ENCODE peak calls at places on chromosomes 6 and 20, in seven cellular contexts. One of them, this sample, is unnamed.

GRCh38 chr6:146295695-146296094 is 247.9 kb upstream of the RAB32 start:
- DNase-seq in globus pallidus: no peak
- DNase-seq in activated naive CD4-positive, alpha-beta T cell: no peak
- DNase-seq in GM23338: no peak
- DNase-seq in HFFc6: no peak
- DNase-seq in activated T-helper 1 cell treated with Interleukin-2 at 50 U/mL for 16 hours: no peak
- DNase-seq in activated effector memory CD4-positive, alpha-beta T cell treated with anti-CD3 and anti-CD28 coated beads, Interleukin-2, amount 50 U/mL, for 16 hours: no peak
- DNase-seq in this sample: no peak

GRCh38 chr20:444862-445426 is 17.4 kb downstream of the TBC1D20 start:
- DNase-seq in activated T-helper 1 cell treated with Interleukin-2 at 50 U/mL for 16 hours: no peak
- DNase-seq in globus pallidus: no peak
- DNase-seq in GM23338: no peak
- DNase-seq in activated naive CD4-positive, alpha-beta T cell: no peak
- DNase-seq in HFFc6: peak
- DNase-seq in activated effector memory CD4-positive, alpha-beta T cell treated with anti-CD3 and anti-CD28 coated beads, Interleukin-2, amount 50 U/mL, for 16 hours: no peak
- DNase-seq in this sample: no peak

GRCh38 chr6:445571-446417 is 54.2 kb downstream of the IRF4 start:
- DNase-seq in activated effector memory CD4-positive, alpha-beta T cell treated with anti-CD3 and anti-CD28 coated beads, Interleukin-2, amount 50 U/mL, for 16 hours: no peak
- DNase-seq in activated naive CD4-positive, alpha-beta T cell: no peak
- DNase-seq in globus pallidus: no peak
- DNase-seq in activated T-helper 1 cell treated with Interleukin-2 at 50 U/mL for 16 hours: no peak
- DNase-seq in HFFc6: no peak
- DNase-seq in GM23338: no peak
- DNase-seq in this sample: no peak

GRCh38 chr6:108952776-108953486 is 104.7 kb downstream of the ARMC2 start:
- DNase-seq in activated T-helper 1 cell treated with Interleukin-2 at 50 U/mL for 16 hours: no peak
- DNase-seq in GM23338: no peak
- DNase-seq in activated naive CD4-positive, alpha-beta T cell: no peak
- DNase-seq in HFFc6: no peak
- DNase-seq in activated effector memory CD4-positive, alpha-beta T cell treated with anti-CD3 and anti-CD28 coated beads, Interleukin-2, amount 50 U/mL, for 16 hours: no peak
- DNase-seq in globus pallidus: no peak
- DNase-seq in this sample: no peak

GRCh38 chr6:64034840-64035656 is 399.4 kb downstream of the PHF3 start:
- DNase-seq in globus pallidus: no peak
- DNase-seq in GM23338: no peak
- DNase-seq in HFFc6: no peak
- DNase-seq in activated T-helper 1 cell treated with Interleukin-2 at 50 U/mL for 16 hours: no peak
- DNase-seq in activated naive CD4-positive, alpha-beta T cell: no peak
- DNase-seq in activated effector memory CD4-positive, alpha-beta T cell treated with anti-CD3 and anti-CD28 coated beads, Interleukin-2, amount 50 U/mL, for 16 hours: no peak
- DNase-seq in this sample: no peak

GRCh38 chr6:126724821-126725220 is 384.9 kb downstream of the CENPW start:
- DNase-seq in GM23338: no peak
- DNase-seq in globus pallidus: no peak
- DNase-seq in HFFc6: no peak
- DNase-seq in activated naive CD4-positive, alpha-beta T cell: no peak
- DNase-seq in activated T-helper 1 cell treated with Interleukin-2 at 50 U/mL for 16 hours: no peak
- DNase-seq in activated effector memory CD4-positive, alpha-beta T cell treated with anti-CD3 and anti-CD28 coated beads, Interleukin-2, amount 50 U/mL, for 16 hours: no peak
- DNase-seq in this sample: no peak

GRCh38 chr20:1877604-1878195 is 17.5 kb upstream of the SIRPA start:
- DNase-seq in activated T-helper 1 cell treated with Interleukin-2 at 50 U/mL for 16 hours: no peak
- DNase-seq in activated naive CD4-positive, alpha-beta T cell: no peak
- DNase-seq in HFFc6: no peak
- DNase-seq in globus pallidus: no peak
- DNase-seq in activated effector memory CD4-positive, alpha-beta T cell treated with anti-CD3 and anti-CD28 coated beads, Interleukin-2, amount 50 U/mL, for 16 hours: no peak
- DNase-seq in GM23338: no peak
- DNase-seq in this sample: no peak

GRCh38 chr20:11431613-11432012 is 486.1 kb upstream of the BTBD3 start:
- DNase-seq in HFFc6: no peak
- DNase-seq in activated T-helper 1 cell treated with Interleukin-2 at 50 U/mL for 16 hours: no peak
- DNase-seq in activated naive CD4-positive, alpha-beta T cell: no peak
- DNase-seq in GM23338: no peak
- DNase-seq in globus pallidus: no peak
- DNase-seq in activated effector memory CD4-positive, alpha-beta T cell treated with anti-CD3 and anti-CD28 coated beads, Interleukin-2, amount 50 U/mL, for 16 hours: no peak
- DNase-seq in this sample: no peak

GRCh38 chr6:93417421-93417996 is 1.9 kb downstream of the EPHA7 start:
- DNase-seq in activated T-helper 1 cell treated with Interleukin-2 at 50 U/mL for 16 hours: no peak
- DNase-seq in HFFc6: no peak
- DNase-seq in globus pallidus: peak
- DNase-seq in activated naive CD4-positive, alpha-beta T cell: no peak
- DNase-seq in activated effector memory CD4-positive, alpha-beta T cell treated with anti-CD3 and anti-CD28 coated beads, Interleukin-2, amount 50 U/mL, for 16 hours: no peak
- DNase-seq in GM23338: no peak
- DNase-seq in this sample: peak

GRCh38 chr6:21508753-21509152 is 84.8 kb upstream of the SOX4 start:
- DNase-seq in activated effector memory CD4-positive, alpha-beta T cell treated with anti-CD3 and anti-CD28 coated beads, Interleukin-2, amount 50 U/mL, for 16 hours: no peak
- DNase-seq in activated naive CD4-positive, alpha-beta T cell: no peak
- DNase-seq in globus pallidus: no peak
- DNase-seq in GM23338: no peak
- DNase-seq in HFFc6: no peak
- DNase-seq in activated T-helper 1 cell treated with Interleukin-2 at 50 U/mL for 16 hours: no peak
- DNase-seq in this sample: no peak

GRCh38 chr6:28258877-28259777 is at the start of gene NKAPL:
- DNase-seq in globus pallidus: peak
- DNase-seq in activated naive CD4-positive, alpha-beta T cell: peak
- DNase-seq in activated effector memory CD4-positive, alpha-beta T cell treated with anti-CD3 and anti-CD28 coated beads, Interleukin-2, amount 50 U/mL, for 16 hours: peak
- DNase-seq in GM23338: peak
- DNase-seq in activated T-helper 1 cell treated with Interleukin-2 at 50 U/mL for 16 hours: peak
- DNase-seq in HFFc6: no peak
- DNase-seq in this sample: peak

GRCh38 chr6:6712979-6713514 is 124.5 kb downstream of the LY86 start:
- DNase-seq in HFFc6: no peak
- DNase-seq in activated T-helper 1 cell treated with Interleukin-2 at 50 U/mL for 16 hours: no peak
- DNase-seq in activated effector memory CD4-positive, alpha-beta T cell treated with anti-CD3 and anti-CD28 coated beads, Interleukin-2, amount 50 U/mL, for 16 hours: no peak
- DNase-seq in globus pallidus: no peak
- DNase-seq in activated naive CD4-positive, alpha-beta T cell: no peak
- DNase-seq in GM23338: no peak
- DNase-seq in this sample: peak

GRCh38 chr20:15475483-15475882 is 1097.8 kb downstream of the KIF16B start:
- DNase-seq in globus pallidus: peak
- DNase-seq in GM23338: no peak
- DNase-seq in activated T-helper 1 cell treated with Interleukin-2 at 50 U/mL for 16 hours: no peak
- DNase-seq in activated naive CD4-positive, alpha-beta T cell: no peak
- DNase-seq in HFFc6: no peak
- DNase-seq in activated effector memory CD4-positive, alpha-beta T cell treated with anti-CD3 and anti-CD28 coated beads, Interleukin-2, amount 50 U/mL, for 16 hours: no peak
- DNase-seq in this sample: peak

GRCh38 chr6:79042799-79043126 is 35.3 kb downstream of the PHIP start:
- DNase-seq in GM23338: no peak
- DNase-seq in activated T-helper 1 cell treated with Interleukin-2 at 50 U/mL for 16 hours: no peak
- DNase-seq in activated effector memory CD4-positive, alpha-beta T cell treated with anti-CD3 and anti-CD28 coated beads, Interleukin-2, amount 50 U/mL, for 16 hours: no peak
- DNase-seq in globus pallidus: no peak
- DNase-seq in activated naive CD4-positive, alpha-beta T cell: no peak
- DNase-seq in HFFc6: no peak
- DNase-seq in this sample: no peak

GRCh38 chr20:44723391-44723790 is 8.2 kb downstream of the CCN5 start:
- DNase-seq in activated effector memory CD4-positive, alpha-beta T cell treated with anti-CD3 and anti-CD28 coated beads, Interleukin-2, amount 50 U/mL, for 16 hours: no peak
- DNase-seq in activated naive CD4-positive, alpha-beta T cell: no peak
- DNase-seq in activated T-helper 1 cell treated with Interleukin-2 at 50 U/mL for 16 hours: no peak
- DNase-seq in GM23338: no peak
- DNase-seq in HFFc6: no peak
- DNase-seq in globus pallidus: no peak
- DNase-seq in this sample: no peak

GRCh38 chr6:151534576-151534975 is 40.8 kb downstream of the CCDC170 start:
- DNase-seq in activated effector memory CD4-positive, alpha-beta T cell treated with anti-CD3 and anti-CD28 coated beads, Interleukin-2, amount 50 U/mL, for 16 hours: no peak
- DNase-seq in globus pallidus: no peak
- DNase-seq in HFFc6: peak
- DNase-seq in GM23338: no peak
- DNase-seq in activated T-helper 1 cell treated with Interleukin-2 at 50 U/mL for 16 hours: no peak
- DNase-seq in activated naive CD4-positive, alpha-beta T cell: no peak
- DNase-seq in this sample: no peak

GRCh38 chr20:3177746-3178477 is 4.6 kb upstream of the LZTS3 start:
- DNase-seq in globus pallidus: no peak
- DNase-seq in GM23338: no peak
- DNase-seq in activated naive CD4-positive, alpha-beta T cell: no peak
- DNase-seq in activated effector memory CD4-positive, alpha-beta T cell treated with anti-CD3 and anti-CD28 coated beads, Interleukin-2, amount 50 U/mL, for 16 hours: no peak
- DNase-seq in HFFc6: no peak
- DNase-seq in activated T-helper 1 cell treated with Interleukin-2 at 50 U/mL for 16 hours: no peak
- DNase-seq in this sample: no peak

GRCh38 chr6:36962874-36963273 is 8.3 kb downstream of the PI16 start:
- DNase-seq in GM23338: peak
- DNase-seq in globus pallidus: peak
- DNase-seq in activated effector memory CD4-positive, alpha-beta T cell treated with anti-CD3 and anti-CD28 coated beads, Interleukin-2, amount 50 U/mL, for 16 hours: peak
- DNase-seq in activated T-helper 1 cell treated with Interleukin-2 at 50 U/mL for 16 hours: peak
- DNase-seq in activated naive CD4-positive, alpha-beta T cell: peak
- DNase-seq in HFFc6: peak
- DNase-seq in this sample: peak

GRCh38 chr6:42507901-42508300 is 55.9 kb upstream of the UBR2 start:
- DNase-seq in activated naive CD4-positive, alpha-beta T cell: no peak
- DNase-seq in GM23338: no peak
- DNase-seq in globus pallidus: no peak
- DNase-seq in HFFc6: peak
- DNase-seq in activated T-helper 1 cell treated with Interleukin-2 at 50 U/mL for 16 hours: no peak
- DNase-seq in activated effector memory CD4-positive, alpha-beta T cell treated with anti-CD3 and anti-CD28 coated beads, Interleukin-2, amount 50 U/mL, for 16 hours: no peak
- DNase-seq in this sample: no peak

GRCh38 chr20:44582321-44583025 is at the start of gene PKIG:
- DNase-seq in globus pallidus: no peak
- DNase-seq in activated T-helper 1 cell treated with Interleukin-2 at 50 U/mL for 16 hours: no peak
- DNase-seq in activated naive CD4-positive, alpha-beta T cell: no peak
- DNase-seq in GM23338: no peak
- DNase-seq in HFFc6: peak
- DNase-seq in activated effector memory CD4-positive, alpha-beta T cell treated with anti-CD3 and anti-CD28 coated beads, Interleukin-2, amount 50 U/mL, for 16 hours: no peak
- DNase-seq in this sample: no peak

GRCh38 chr20:60957621-60958020 is 294.4 kb upstream of the CDH4 start:
- DNase-seq in HFFc6: no peak
- DNase-seq in activated effector memory CD4-positive, alpha-beta T cell treated with anti-CD3 and anti-CD28 coated beads, Interleukin-2, amount 50 U/mL, for 16 hours: no peak
- DNase-seq in activated T-helper 1 cell treated with Interleukin-2 at 50 U/mL for 16 hours: no peak
- DNase-seq in globus pallidus: no peak
- DNase-seq in activated naive CD4-positive, alpha-beta T cell: no peak
- DNase-seq in GM23338: no peak
- DNase-seq in this sample: no peak

GRCh38 chr20:61719691-61720347 is 345.9 kb downstream of the TAF4 start:
- DNase-seq in GM23338: peak
- DNase-seq in HFFc6: no peak
- DNase-seq in activated naive CD4-positive, alpha-beta T cell: no peak
- DNase-seq in globus pallidus: no peak
- DNase-seq in activated effector memory CD4-positive, alpha-beta T cell treated with anti-CD3 and anti-CD28 coated beads, Interleukin-2, amount 50 U/mL, for 16 hours: peak
- DNase-seq in activated T-helper 1 cell treated with Interleukin-2 at 50 U/mL for 16 hours: peak
- DNase-seq in this sample: no peak

GRCh38 chr6:69863766-69864165 is 2.6 kb upstream of the COL19A1 start:
- DNase-seq in GM23338: no peak
- DNase-seq in activated effector memory CD4-positive, alpha-beta T cell treated with anti-CD3 and anti-CD28 coated beads, Interleukin-2, amount 50 U/mL, for 16 hours: no peak
- DNase-seq in HFFc6: no peak
- DNase-seq in globus pallidus: no peak
- DNase-seq in activated T-helper 1 cell treated with Interleukin-2 at 50 U/mL for 16 hours: no peak
- DNase-seq in activated naive CD4-positive, alpha-beta T cell: no peak
- DNase-seq in this sample: no peak

GRCh38 chr6:56406276-56407269 is 159.2 kb upstream of the COL21A1 start:
- DNase-seq in globus pallidus: no peak
- DNase-seq in activated effector memory CD4-positive, alpha-beta T cell treated with anti-CD3 and anti-CD28 coated beads, Interleukin-2, amount 50 U/mL, for 16 hours: no peak
- DNase-seq in GM23338: no peak
- DNase-seq in HFFc6: no peak
- DNase-seq in activated T-helper 1 cell treated with Interleukin-2 at 50 U/mL for 16 hours: no peak
- DNase-seq in activated naive CD4-positive, alpha-beta T cell: no peak
- DNase-seq in this sample: no peak

GRCh38 chr20:4061989-4062388 is 46.6 kb upstream of the RNF24 start:
- DNase-seq in activated T-helper 1 cell treated with Interleukin-2 at 50 U/mL for 16 hours: no peak
- DNase-seq in activated naive CD4-positive, alpha-beta T cell: no peak
- DNase-seq in activated effector memory CD4-positive, alpha-beta T cell treated with anti-CD3 and anti-CD28 coated beads, Interleukin-2, amount 50 U/mL, for 16 hours: no peak
- DNase-seq in GM23338: no peak
- DNase-seq in globus pallidus: no peak
- DNase-seq in HFFc6: no peak
- DNase-seq in this sample: no peak

GRCh38 chr6:125811259-125811658 is 20.5 kb downstream of the NCOA7 start:
- DNase-seq in HFFc6: no peak
- DNase-seq in activated naive CD4-positive, alpha-beta T cell: no peak
- DNase-seq in activated effector memory CD4-positive, alpha-beta T cell treated with anti-CD3 and anti-CD28 coated beads, Interleukin-2, amount 50 U/mL, for 16 hours: no peak
- DNase-seq in globus pallidus: no peak
- DNase-seq in activated T-helper 1 cell treated with Interleukin-2 at 50 U/mL for 16 hours: no peak
- DNase-seq in GM23338: no peak
- DNase-seq in this sample: no peak

GRCh38 chr6:107652526-107653182 is 162.7 kb downstream of the SOBP start:
- DNase-seq in HFFc6: no peak
- DNase-seq in activated effector memory CD4-positive, alpha-beta T cell treated with anti-CD3 and anti-CD28 coated beads, Interleukin-2, amount 50 U/mL, for 16 hours: no peak
- DNase-seq in globus pallidus: no peak
- DNase-seq in GM23338: no peak
- DNase-seq in activated naive CD4-positive, alpha-beta T cell: no peak
- DNase-seq in activated T-helper 1 cell treated with Interleukin-2 at 50 U/mL for 16 hours: no peak
- DNase-seq in this sample: no peak

GRCh38 chr20:25269057-25269832 is 21.4 kb downstream of the PYGB start:
- DNase-seq in GM23338: no peak
- DNase-seq in HFFc6: no peak
- DNase-seq in activated naive CD4-positive, alpha-beta T cell: no peak
- DNase-seq in activated effector memory CD4-positive, alpha-beta T cell treated with anti-CD3 and anti-CD28 coated beads, Interleukin-2, amount 50 U/mL, for 16 hours: no peak
- DNase-seq in globus pallidus: no peak
- DNase-seq in activated T-helper 1 cell treated with Interleukin-2 at 50 U/mL for 16 hours: no peak
- DNase-seq in this sample: no peak

GRCh38 chr6:164928366-164929154 is 380.8 kb downstream of the C6orf118 start:
- DNase-seq in activated T-helper 1 cell treated with Interleukin-2 at 50 U/mL for 16 hours: no peak
- DNase-seq in GM23338: no peak
- DNase-seq in activated naive CD4-positive, alpha-beta T cell: no peak
- DNase-seq in activated effector memory CD4-positive, alpha-beta T cell treated with anti-CD3 and anti-CD28 coated beads, Interleukin-2, amount 50 U/mL, for 16 hours: no peak
- DNase-seq in globus pallidus: peak
- DNase-seq in HFFc6: no peak
- DNase-seq in this sample: peak

GRCh38 chr20:8043687-8044278 is 24.2 kb upstream of the TMX4 start:
- DNase-seq in activated naive CD4-positive, alpha-beta T cell: no peak
- DNase-seq in HFFc6: peak
- DNase-seq in globus pallidus: peak
- DNase-seq in GM23338: peak
- DNase-seq in activated T-helper 1 cell treated with Interleukin-2 at 50 U/mL for 16 hours: no peak
- DNase-seq in activated effector memory CD4-positive, alpha-beta T cell treated with anti-CD3 and anti-CD28 coated beads, Interleukin-2, amount 50 U/mL, for 16 hours: no peak
- DNase-seq in this sample: peak

GRCh38 chr6:133130863-133131262 is 110.3 kb upstream of the EYA4 start:
- DNase-seq in activated naive CD4-positive, alpha-beta T cell: no peak
- DNase-seq in globus pallidus: no peak
- DNase-seq in GM23338: no peak
- DNase-seq in HFFc6: no peak
- DNase-seq in activated effector memory CD4-positive, alpha-beta T cell treated with anti-CD3 and anti-CD28 coated beads, Interleukin-2, amount 50 U/mL, for 16 hours: no peak
- DNase-seq in activated T-helper 1 cell treated with Interleukin-2 at 50 U/mL for 16 hours: no peak
- DNase-seq in this sample: no peak

GRCh38 chr6:95587989-95588388 is 10.7 kb downstream of the MANEA start:
- DNase-seq in activated naive CD4-positive, alpha-beta T cell: no peak
- DNase-seq in activated T-helper 1 cell treated with Interleukin-2 at 50 U/mL for 16 hours: no peak
- DNase-seq in globus pallidus: no peak
- DNase-seq in HFFc6: no peak
- DNase-seq in GM23338: no peak
- DNase-seq in activated effector memory CD4-positive, alpha-beta T cell treated with anti-CD3 and anti-CD28 coated beads, Interleukin-2, amount 50 U/mL, for 16 hours: no peak
- DNase-seq in this sample: no peak

GRCh38 chr6:122372647-122373046 is 26.8 kb upstream of the HSF2 start:
- DNase-seq in activated T-helper 1 cell treated with Interleukin-2 at 50 U/mL for 16 hours: no peak
- DNase-seq in GM23338: peak
- DNase-seq in activated effector memory CD4-positive, alpha-beta T cell treated with anti-CD3 and anti-CD28 coated beads, Interleukin-2, amount 50 U/mL, for 16 hours: no peak
- DNase-seq in activated naive CD4-positive, alpha-beta T cell: no peak
- DNase-seq in globus pallidus: no peak
- DNase-seq in HFFc6: no peak
- DNase-seq in this sample: peak

GRCh38 chr20:50281831-50282591 is 91.4 kb downstream of the CEBPB start:
- DNase-seq in activated T-helper 1 cell treated with Interleukin-2 at 50 U/mL for 16 hours: no peak
- DNase-seq in GM23338: peak
- DNase-seq in activated naive CD4-positive, alpha-beta T cell: no peak
- DNase-seq in globus pallidus: no peak
- DNase-seq in activated effector memory CD4-positive, alpha-beta T cell treated with anti-CD3 and anti-CD28 coated beads, Interleukin-2, amount 50 U/mL, for 16 hours: no peak
- DNase-seq in HFFc6: no peak
- DNase-seq in this sample: no peak

GRCh38 chr6:88807622-88808021 is 155.8 kb downstream of the RNGTT start:
- DNase-seq in GM23338: no peak
- DNase-seq in globus pallidus: no peak
- DNase-seq in HFFc6: no peak
- DNase-seq in activated effector memory CD4-positive, alpha-beta T cell treated with anti-CD3 and anti-CD28 coated beads, Interleukin-2, amount 50 U/mL, for 16 hours: no peak
- DNase-seq in activated naive CD4-positive, alpha-beta T cell: no peak
- DNase-seq in activated T-helper 1 cell treated with Interleukin-2 at 50 U/mL for 16 hours: no peak
- DNase-seq in this sample: no peak

GRCh38 chr20:35302421-35303335 is 10.5 kb upstream of the FAM83C start:
- DNase-seq in activated T-helper 1 cell treated with Interleukin-2 at 50 U/mL for 16 hours: no peak
- DNase-seq in HFFc6: peak
- DNase-seq in globus pallidus: no peak
- DNase-seq in GM23338: no peak
- DNase-seq in activated effector memory CD4-positive, alpha-beta T cell treated with anti-CD3 and anti-CD28 coated beads, Interleukin-2, amount 50 U/mL, for 16 hours: no peak
- DNase-seq in activated naive CD4-positive, alpha-beta T cell: no peak
- DNase-seq in this sample: no peak

GRCh38 chr20:1468117-1468624 is 1.5 kb upstream of the NSFL1C start:
- DNase-seq in activated T-helper 1 cell treated with Interleukin-2 at 50 U/mL for 16 hours: no peak
- DNase-seq in globus pallidus: no peak
- DNase-seq in HFFc6: no peak
- DNase-seq in GM23338: no peak
- DNase-seq in activated effector memory CD4-positive, alpha-beta T cell treated with anti-CD3 and anti-CD28 coated beads, Interleukin-2, amount 50 U/mL, for 16 hours: no peak
- DNase-seq in activated naive CD4-positive, alpha-beta T cell: no peak
- DNase-seq in this sample: peak

GRCh38 chr20:3702992-3703391 is 9.4 kb downstream of the SIGLEC1 start:
- DNase-seq in GM23338: no peak
- DNase-seq in globus pallidus: no peak
- DNase-seq in activated T-helper 1 cell treated with Interleukin-2 at 50 U/mL for 16 hours: no peak
- DNase-seq in HFFc6: no peak
- DNase-seq in activated effector memory CD4-positive, alpha-beta T cell treated with anti-CD3 and anti-CD28 coated beads, Interleukin-2, amount 50 U/mL, for 16 hours: no peak
- DNase-seq in activated naive CD4-positive, alpha-beta T cell: no peak
- DNase-seq in this sample: no peak